ENCODE peak calls at places on chromosomes 3 and 15, in five cellular contexts. One of them, this sample, is unnamed.

GRCh38 chr3:186772886-186773417 is 10.4 kb upstream of the EIF4A2 start:
- DNase-seq in MM.1S: peak; percentile 83
- DNase-seq in AG10803: peak; percentile 41
- DNase-seq in uterus: peak; percentile 32
- DNase-seq in breast epithelium: peak; percentile 47
- DNase-seq in this sample: no peak

GRCh38 chr3:159520638-159521037 is 468.0 kb upstream of the IL12A start:
- DNase-seq in MM.1S: no peak
- DNase-seq in AG10803: no peak
- DNase-seq in uterus: no peak
- DNase-seq in breast epithelium: no peak
- DNase-seq in this sample: no peak

GRCh38 chr3:4907050-4907449 is 72.2 kb upstream of the BHLHE40 start:
- DNase-seq in MM.1S: no peak
- DNase-seq in AG10803: no peak
- DNase-seq in uterus: no peak
- DNase-seq in breast epithelium: no peak
- DNase-seq in this sample: no peak

GRCh38 chr3:101216710-101217457 is 103.5 kb downstream of the IMPG2 start:
- DNase-seq in MM.1S: no peak
- DNase-seq in AG10803: peak; percentile 85
- DNase-seq in uterus: peak; percentile 81
- DNase-seq in breast epithelium: peak; percentile 30
- DNase-seq in this sample: peak; percentile 51

GRCh38 chr3:52286777-52287110 is 884 bp upstream of the GLYCTK start:
- DNase-seq in MM.1S: no peak
- DNase-seq in AG10803: peak; percentile 38
- DNase-seq in uterus: no peak
- DNase-seq in breast epithelium: no peak
- DNase-seq in this sample: peak; percentile 62

GRCh38 chr15:47409601-47410000 is 307.7 kb upstream of the SEMA6D start:
- DNase-seq in MM.1S: no peak
- DNase-seq in AG10803: peak; percentile 25
- DNase-seq in uterus: no peak
- DNase-seq in breast epithelium: no peak
- DNase-seq in this sample: peak; percentile 45

GRCh38 chr15:89361451-89362202 is 27.0 kb upstream of the POLG start:
- DNase-seq in MM.1S: peak; percentile 58
- DNase-seq in AG10803: peak; percentile 49
- DNase-seq in uterus: peak; percentile 32
- DNase-seq in breast epithelium: no peak
- DNase-seq in this sample: peak; percentile 71

GRCh38 chr15:68709826-68710225 is 110.9 kb downstream of the ANP32A start:
- DNase-seq in MM.1S: no peak
- DNase-seq in AG10803: no peak
- DNase-seq in uterus: no peak
- DNase-seq in breast epithelium: no peak
- DNase-seq in this sample: no peak

GRCh38 chr15:41894791-41895463 is 1.1 kb upstream of the SPTBN5 start:
- DNase-seq in MM.1S: no peak
- DNase-seq in AG10803: peak; percentile 71
- DNase-seq in uterus: peak; percentile 63
- DNase-seq in breast epithelium: peak; percentile 71
- DNase-seq in this sample: peak; percentile 77

GRCh38 chr3:152258448-152259302 is 10.1 kb upstream of the MBNL1 start:
- DNase-seq in MM.1S: no peak
- DNase-seq in AG10803: peak; percentile 100
- DNase-seq in uterus: peak; percentile 73
- DNase-seq in breast epithelium: peak; percentile 77
- DNase-seq in this sample: peak; percentile 99

GRCh38 chr15:39784125-39784524 is 1.5 kb upstream of the FSIP1 start:
- DNase-seq in MM.1S: no peak
- DNase-seq in AG10803: no peak
- DNase-seq in uterus: no peak
- DNase-seq in breast epithelium: no peak
- DNase-seq in this sample: peak; percentile 33

GRCh38 chr3:10783360-10784346 is 32.4 kb upstream of the SLC6A11 start:
- DNase-seq in MM.1S: peak; percentile 48
- DNase-seq in AG10803: peak; percentile 19
- DNase-seq in uterus: no peak
- DNase-seq in breast epithelium: no peak
- DNase-seq in this sample: peak; percentile 40

GRCh38 chr15:32936283-32936918 is 218.6 kb downstream of the GREM1 start:
- DNase-seq in MM.1S: no peak
- DNase-seq in AG10803: peak; percentile 69
- DNase-seq in uterus: no peak
- DNase-seq in breast epithelium: no peak
- DNase-seq in this sample: peak; percentile 86

GRCh38 chr3:48434591-48435222 is 4.8 kb upstream of the PLXNB1 start:
- DNase-seq in MM.1S: no peak
- DNase-seq in AG10803: no peak
- DNase-seq in uterus: no peak
- DNase-seq in breast epithelium: no peak
- DNase-seq in this sample: no peak

GRCh38 chr3:28743843-28744242 is 395.2 kb upstream of the AZI2 start:
- DNase-seq in MM.1S: no peak
- DNase-seq in AG10803: no peak
- DNase-seq in uterus: no peak
- DNase-seq in breast epithelium: peak; percentile 18
- DNase-seq in this sample: no peak

GRCh38 chr3:78430741-78431140 is 1337.1 kb downstream of the ROBO1 start:
- DNase-seq in MM.1S: no peak
- DNase-seq in AG10803: no peak
- DNase-seq in uterus: no peak
- DNase-seq in breast epithelium: no peak
- DNase-seq in this sample: no peak

GRCh38 chr3:34584971-34585370 is 786.5 kb downstream of the PDCD6IP start:
- DNase-seq in MM.1S: no peak
- DNase-seq in AG10803: no peak
- DNase-seq in uterus: no peak
- DNase-seq in breast epithelium: no peak
- DNase-seq in this sample: no peak

GRCh38 chr3:11566916-11567315 is 76.8 kb downstream of the VGLL4 start:
- DNase-seq in MM.1S: no peak
- DNase-seq in AG10803: no peak
- DNase-seq in uterus: no peak
- DNase-seq in breast epithelium: no peak
- DNase-seq in this sample: no peak

GRCh38 chr3:136667081-136667480 is 85.1 kb downstream of the STAG1 start:
- DNase-seq in MM.1S: no peak
- DNase-seq in AG10803: no peak
- DNase-seq in uterus: no peak
- DNase-seq in breast epithelium: no peak
- DNase-seq in this sample: no peak

GRCh38 chr15:101113114-101114005 is 138.5 kb downstream of the CHSY1 start:
- DNase-seq in MM.1S: no peak
- DNase-seq in AG10803: no peak
- DNase-seq in uterus: no peak
- DNase-seq in breast epithelium: no peak
- DNase-seq in this sample: no peak

GRCh38 chr15:101277943-101278564 is 769 bp upstream of the SELENOS start:
- DNase-seq in MM.1S: no peak
- DNase-seq in AG10803: no peak
- DNase-seq in uterus: no peak
- DNase-seq in breast epithelium: no peak
- DNase-seq in this sample: no peak

GRCh38 chr15:29538110-29538509 is 268.5 kb upstream of the NSMCE3 start:
- DNase-seq in MM.1S: no peak
- DNase-seq in AG10803: no peak
- DNase-seq in uterus: no peak
- DNase-seq in breast epithelium: no peak
- DNase-seq in this sample: peak; percentile 8

GRCh38 chr3:21195203-21195602 is 555.8 kb downstream of the ZNF385D start:
- DNase-seq in MM.1S: no peak
- DNase-seq in AG10803: no peak
- DNase-seq in uterus: no peak
- DNase-seq in breast epithelium: no peak
- DNase-seq in this sample: no peak

GRCh38 chr3:58565621-58566397 is 11.4 kb downstream of the FAM107A start:
- DNase-seq in MM.1S: no peak
- DNase-seq in AG10803: no peak
- DNase-seq in uterus: no peak
- DNase-seq in breast epithelium: no peak
- DNase-seq in this sample: no peak

GRCh38 chr15:51736646-51737537 is 563 bp downstream of the LYSMD2 start:
- DNase-seq in MM.1S: no peak
- DNase-seq in AG10803: no peak
- DNase-seq in uterus: peak; percentile 50
- DNase-seq in breast epithelium: no peak
- DNase-seq in this sample: no peak

GRCh38 chr15:52256930-52257733 is 38.5 kb downstream of the MYO5C start:
- DNase-seq in MM.1S: peak; percentile 69
- DNase-seq in AG10803: peak; percentile 20
- DNase-seq in uterus: no peak
- DNase-seq in breast epithelium: no peak
- DNase-seq in this sample: peak; percentile 18

GRCh38 chr3:54761661-54762060 is 166.2 kb downstream of the LRTM1 start:
- DNase-seq in MM.1S: no peak
- DNase-seq in AG10803: peak; percentile 3
- DNase-seq in uterus: no peak
- DNase-seq in breast epithelium: no peak
- DNase-seq in this sample: no peak

GRCh38 chr3:138768126-138768525 is 66.6 kb downstream of the PIK3CB start:
- DNase-seq in MM.1S: no peak
- DNase-seq in AG10803: no peak
- DNase-seq in uterus: no peak
- DNase-seq in breast epithelium: no peak
- DNase-seq in this sample: no peak

GRCh38 chr3:187767266-187768032 is 22.2 kb upstream of the BCL6 start:
- DNase-seq in MM.1S: no peak
- DNase-seq in AG10803: peak; percentile 91
- DNase-seq in uterus: no peak
- DNase-seq in breast epithelium: no peak
- DNase-seq in this sample: peak; percentile 28

GRCh38 chr3:187360087-187360486 is 8.1 kb upstream of the RTP4 start:
- DNase-seq in MM.1S: no peak
- DNase-seq in AG10803: no peak
- DNase-seq in uterus: no peak
- DNase-seq in breast epithelium: no peak
- DNase-seq in this sample: no peak

GRCh38 chr3:126022741-126023359 is 53.9 kb downstream of the ROPN1B start:
- DNase-seq in MM.1S: no peak
- DNase-seq in AG10803: no peak
- DNase-seq in uterus: no peak
- DNase-seq in breast epithelium: no peak
- DNase-seq in this sample: no peak
- TF ChIP-seq CTCF in MM.1S: no peak
- TF ChIP-seq CTCF in AG10803: no peak
- TF ChIP-seq CTCF in uterus: no peak
- TF ChIP-seq CTCF in breast epithelium: no peak
- TF ChIP-seq CTCF in this sample: no peak

GRCh38 chr15:35019401-35020327 is 31.6 kb upstream of the ZNF770 start:
- DNase-seq in MM.1S: peak; percentile 53
- DNase-seq in AG10803: peak; percentile 41
- DNase-seq in uterus: peak; percentile 16
- DNase-seq in breast epithelium: no peak
- DNase-seq in this sample: peak; percentile 49
- H3K4me3 ChIP-seq in MM.1S: peak overlapping the region; percentile 32
- H3K4me3 ChIP-seq in AG10803: peak overlapping the region; percentile 17
- H3K4me3 ChIP-seq in uterus: no peak overlapping the region
- H3K4me3 ChIP-seq in breast epithelium: peak overlapping the region; percentile 26
- H3K4me3 ChIP-seq in this sample: no peak overlapping the region

DNA sequence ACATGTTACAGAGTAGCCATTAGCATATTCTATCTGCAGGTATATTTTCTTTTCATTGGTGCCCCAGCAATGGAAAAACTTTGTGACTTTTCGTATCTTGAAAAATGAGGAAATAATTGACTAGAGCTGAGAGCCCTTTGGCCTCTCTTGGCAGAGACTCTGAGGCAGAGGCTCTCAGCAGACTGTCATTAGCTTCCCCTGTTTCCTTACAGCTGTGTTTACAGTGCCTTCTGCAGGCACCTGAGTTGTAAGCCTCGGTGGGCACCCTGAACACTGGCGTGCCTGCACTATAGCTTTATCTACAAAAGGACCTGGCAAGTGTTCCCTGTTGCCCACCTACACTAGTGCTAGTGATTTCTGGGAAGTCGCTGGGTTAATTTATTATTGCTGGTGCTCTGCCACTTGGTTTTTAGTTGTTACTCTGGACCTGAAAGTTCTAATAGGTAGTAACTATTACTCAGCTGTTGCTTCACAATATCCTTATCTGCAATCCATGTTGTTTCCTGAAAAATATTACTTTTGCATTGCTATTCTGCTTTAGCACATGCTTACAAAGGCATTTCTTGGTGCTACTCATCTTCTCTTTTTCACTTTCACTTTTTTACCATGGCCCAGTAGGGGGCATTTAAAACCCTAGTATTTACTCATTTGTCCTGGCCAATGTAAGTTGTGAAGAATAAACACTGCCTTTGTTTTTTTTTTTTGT is 7.8 kb upstream of the GPR171 start:
- DNase-seq in MM.1S: no peak
- DNase-seq in AG10803: no peak
- DNase-seq in uterus: no peak
- DNase-seq in breast epithelium: no peak
- DNase-seq in this sample: peak; percentile 38
- TF ChIP-seq CTCF in MM.1S: peak; percentile 23
- TF ChIP-seq CTCF in AG10803: no peak
- TF ChIP-seq CTCF in uterus: no peak
- TF ChIP-seq CTCF in breast epithelium: no peak
- TF ChIP-seq CTCF in this sample: peak; percentile 23

GRCh38 chr3:132900479-132900878 is 137.7 kb upstream of the TMEM108 start:
- DNase-seq in MM.1S: no peak
- DNase-seq in AG10803: no peak
- DNase-seq in uterus: no peak
- DNase-seq in breast epithelium: no peak
- DNase-seq in this sample: no peak
- H3K4me3 ChIP-seq in MM.1S: no peak overlapping the region
- H3K4me3 ChIP-seq in AG10803: no peak overlapping the region
- H3K4me3 ChIP-seq in uterus: no peak overlapping the region
- H3K4me3 ChIP-seq in breast epithelium: no peak overlapping the region
- H3K4me3 ChIP-seq in this sample: no peak overlapping the region

GRCh38 chr3:49721861-49722781 is 1.6 kb downstream of the GMPPB start:
- DNase-seq in MM.1S: no peak
- DNase-seq in AG10803: no peak
- DNase-seq in uterus: peak; percentile 20
- DNase-seq in breast epithelium: no peak
- DNase-seq in this sample: no peak

GRCh38 chr3:49724586-49724985 is 835 bp upstream of the GMPPB start:
- DNase-seq in MM.1S: peak; percentile 60
- DNase-seq in AG10803: no peak
- DNase-seq in uterus: peak; percentile 36
- DNase-seq in breast epithelium: no peak
- DNase-seq in this sample: no peak

GRCh38 chr3:49723301-49723630 is 485 bp downstream of the GMPPB start:
- DNase-seq in MM.1S: peak; percentile 73
- DNase-seq in AG10803: peak; percentile 30
- DNase-seq in uterus: peak; percentile 50
- DNase-seq in breast epithelium: peak; percentile 76
- DNase-seq in this sample: peak; percentile 33

GRCh38 chr3:49722896-49723295 is 855 bp downstream of the GMPPB start:
- DNase-seq in MM.1S: no peak
- DNase-seq in AG10803: no peak
- DNase-seq in uterus: peak; percentile 30
- DNase-seq in breast epithelium: no peak
- DNase-seq in this sample: no peak

GRCh38 chr3:49723631-49724551 is at the start of gene GMPPB:
- DNase-seq in MM.1S: peak; percentile 97
- DNase-seq in AG10803: peak; percentile 97
- DNase-seq in uterus: peak; percentile 95
- DNase-seq in breast epithelium: peak; percentile 96
- DNase-seq in this sample: peak; percentile 96
- TF ChIP-seq CTCF in MM.1S: no peak
- TF ChIP-seq CTCF in AG10803: no peak
- TF ChIP-seq CTCF in uterus: peak; percentile 2
- TF ChIP-seq CTCF in breast epithelium: no peak
- TF ChIP-seq CTCF in this sample: no peak

This sample was measured in fibroblast of pulmonary artery.